ENCODE peak calls at places on chromosomes 1 and 21, in five cellular contexts. One of them, this sample, is unnamed.

GRCh38 chr1:192639607-192640368 is 3.8 kb downstream of the RGS13 start:
- DNase-seq in H54: peak
- DNase-seq in NB4: peak
- DNase-seq in uterus: no peak
- DNase-seq in A549: peak
- DNase-seq in this sample: no peak

GRCh38 chr1:67836769-67837168 is 3.5 kb upstream of the GNG12 start:
- DNase-seq in H54: no peak
- DNase-seq in NB4: no peak
- DNase-seq in uterus: no peak
- DNase-seq in A549: no peak
- DNase-seq in this sample: no peak

GRCh38 chr1:42943166-42943565 is 15.5 kb downstream of the SLC2A1 start:
- DNase-seq in H54: peak
- DNase-seq in NB4: no peak
- DNase-seq in uterus: no peak
- DNase-seq in A549: no peak
- DNase-seq in this sample: no peak

GRCh38 chr21:14493731-14494130 is 52.4 kb downstream of the SAMSN1 start:
- DNase-seq in H54: no peak
- DNase-seq in NB4: no peak
- DNase-seq in uterus: no peak
- DNase-seq in A549: no peak
- DNase-seq in this sample: no peak

GRCh38 chr1:33823401-33823800 is 40.5 kb upstream of the HMGB4 start:
- DNase-seq in H54: no peak
- DNase-seq in NB4: no peak
- DNase-seq in uterus: no peak
- DNase-seq in A549: no peak
- DNase-seq in this sample: no peak

GRCh38 chr1:226674892-226675719 is 64.0 kb downstream of the ITPKB start:
- DNase-seq in H54: no peak
- DNase-seq in NB4: peak
- DNase-seq in uterus: no peak
- DNase-seq in A549: no peak
- DNase-seq in this sample: no peak

GRCh38 chr1:7684132-7684531 is 87.0 kb upstream of the VAMP3 start:
- DNase-seq in H54: no peak
- DNase-seq in NB4: no peak
- DNase-seq in uterus: no peak
- DNase-seq in A549: no peak
- DNase-seq in this sample: no peak

GRCh38 chr21:45140346-45140940 is 66.1 kb downstream of the ADARB1 start:
- DNase-seq in H54: peak
- DNase-seq in NB4: peak
- DNase-seq in uterus: peak
- DNase-seq in A549: peak
- DNase-seq in this sample: peak

GRCh38 chr21:16239659-16240265 is 510.0 kb downstream of the USP25 start:
- DNase-seq in H54: no peak
- DNase-seq in NB4: no peak
- DNase-seq in uterus: no peak
- DNase-seq in A549: no peak
- DNase-seq in this sample: no peak

GRCh38 chr21:45768011-45768740 is 124.7 kb downstream of the PCBP3 start:
- DNase-seq in H54: no peak
- DNase-seq in NB4: no peak
- DNase-seq in uterus: no peak
- DNase-seq in A549: no peak
- DNase-seq in this sample: no peak

GRCh38 chr1:23911924-23912323 is 1.2 kb downstream of the CNR2 start:
- DNase-seq in H54: no peak
- DNase-seq in NB4: no peak
- DNase-seq in uterus: no peak
- DNase-seq in A549: no peak
- DNase-seq in this sample: no peak

GRCh38 chr1:203143671-203144070 is 16.1 kb downstream of the ADORA1 start:
- DNase-seq in H54: no peak
- DNase-seq in NB4: no peak
- DNase-seq in uterus: no peak
- DNase-seq in A549: no peak
- DNase-seq in this sample: no peak

GRCh38 chr1:110743397-110743796 is 68.7 kb upstream of the KCNA3 start:
- DNase-seq in H54: no peak
- DNase-seq in NB4: no peak
- DNase-seq in uterus: no peak
- DNase-seq in A549: no peak
- DNase-seq in this sample: no peak

GRCh38 chr21:25572895-25573310 is 34.4 kb downstream of the MRPL39 start:
- DNase-seq in H54: no peak
- DNase-seq in NB4: no peak
- DNase-seq in uterus: no peak
- DNase-seq in A549: no peak
- DNase-seq in this sample: no peak

GRCh38 chr1:6519491-6519934 is 28.0 kb upstream of the PLEKHG5 start:
- DNase-seq in H54: no peak
- DNase-seq in NB4: peak
- DNase-seq in uterus: peak
- DNase-seq in A549: no peak
- DNase-seq in this sample: no peak

GRCh38 chr21:32190491-32191144 is 88.2 kb downstream of the MIS18A start:
- DNase-seq in H54: no peak
- DNase-seq in NB4: no peak
- DNase-seq in uterus: no peak
- DNase-seq in A549: no peak
- DNase-seq in this sample: no peak

GRCh38 chr1:92329356-92330129 is 30.7 kb downstream of the RPAP2 start:
- DNase-seq in H54: no peak
- DNase-seq in NB4: no peak
- DNase-seq in uterus: no peak
- DNase-seq in A549: no peak
- DNase-seq in this sample: no peak

GRCh38 chr1:205568469-205569361 is 63.1 kb downstream of the ELK4 start:
- DNase-seq in H54: no peak
- DNase-seq in NB4: no peak
- DNase-seq in uterus: no peak
- DNase-seq in A549: no peak
- DNase-seq in this sample: no peak

GRCh38 chr1:44500181-44501021 is 95.3 kb downstream of the RNF220 start:
- DNase-seq in H54: no peak
- DNase-seq in NB4: no peak
- DNase-seq in uterus: no peak
- DNase-seq in A549: no peak
- DNase-seq in this sample: no peak

GRCh38 chr1:18107671-18108312 is at the start of gene IGSF21:
- DNase-seq in H54: no peak
- DNase-seq in NB4: no peak
- DNase-seq in uterus: no peak
- DNase-seq in A549: no peak
- DNase-seq in this sample: no peak

GRCh38 chr1:26016944-26017545 is 4.5 kb upstream of the EXTL1 start:
- DNase-seq in H54: no peak
- DNase-seq in NB4: peak
- DNase-seq in uterus: no peak
- DNase-seq in A549: no peak
- DNase-seq in this sample: no peak

DNA sequence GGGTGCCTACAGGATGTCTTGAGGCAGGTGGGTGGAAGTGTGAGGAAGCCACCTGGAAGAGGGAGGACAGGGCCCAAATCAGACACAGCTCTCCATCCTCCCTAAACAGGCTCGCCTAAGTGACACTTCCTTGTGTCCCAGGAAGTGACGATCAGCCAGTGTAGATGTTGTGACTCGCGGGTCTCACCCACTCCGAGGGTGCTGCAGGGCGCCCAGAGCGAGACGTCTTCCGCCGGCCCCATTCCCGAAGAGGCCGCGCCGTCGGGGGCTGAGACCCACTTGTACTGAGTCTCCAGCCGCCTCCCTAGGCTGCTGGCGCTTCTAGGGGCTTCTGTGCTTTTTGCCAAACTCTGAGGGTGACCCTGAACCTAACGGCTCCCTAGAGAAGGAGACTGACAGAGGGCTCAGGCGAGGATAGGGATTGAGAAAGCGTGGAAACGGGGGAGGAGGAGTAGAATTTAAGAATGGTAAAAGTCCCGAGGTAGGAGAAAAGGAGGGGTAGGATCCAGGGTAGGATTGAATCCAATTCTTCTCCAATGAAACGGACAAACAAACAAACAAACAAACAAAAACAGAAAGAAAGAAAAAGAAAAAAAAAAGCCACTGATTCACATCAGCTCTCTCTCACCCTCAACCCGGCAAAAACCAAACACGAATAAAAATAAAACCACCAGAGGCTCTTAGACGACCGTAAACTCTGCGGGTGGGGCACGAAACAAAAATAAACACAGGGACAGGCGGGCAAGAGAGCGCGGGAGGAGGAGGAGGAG is 472 bp upstream of the MARK1 start:
- DNase-seq in H54: no peak
- DNase-seq in NB4: no peak
- DNase-seq in uterus: peak
- DNase-seq in A549: no peak
- DNase-seq in this sample: no peak
- TF ChIP-seq POLR2A in H54: peak
- TF ChIP-seq POLR2A in NB4: no peak
- TF ChIP-seq POLR2A in uterus: peak
- TF ChIP-seq POLR2A in A549: no peak
- TF ChIP-seq POLR2A in this sample: no peak

GRCh38 chr1:119752592-119752991 is 16.1 kb downstream of the HMGCS2 start:
- DNase-seq in H54: no peak
- DNase-seq in NB4: no peak
- DNase-seq in uterus: no peak
- DNase-seq in A549: no peak
- DNase-seq in this sample: no peak
- TF ChIP-seq POLR2A in H54: no peak
- TF ChIP-seq POLR2A in NB4: no peak
- TF ChIP-seq POLR2A in uterus: no peak
- TF ChIP-seq POLR2A in A549: no peak
- TF ChIP-seq POLR2A in this sample: no peak

DNA sequence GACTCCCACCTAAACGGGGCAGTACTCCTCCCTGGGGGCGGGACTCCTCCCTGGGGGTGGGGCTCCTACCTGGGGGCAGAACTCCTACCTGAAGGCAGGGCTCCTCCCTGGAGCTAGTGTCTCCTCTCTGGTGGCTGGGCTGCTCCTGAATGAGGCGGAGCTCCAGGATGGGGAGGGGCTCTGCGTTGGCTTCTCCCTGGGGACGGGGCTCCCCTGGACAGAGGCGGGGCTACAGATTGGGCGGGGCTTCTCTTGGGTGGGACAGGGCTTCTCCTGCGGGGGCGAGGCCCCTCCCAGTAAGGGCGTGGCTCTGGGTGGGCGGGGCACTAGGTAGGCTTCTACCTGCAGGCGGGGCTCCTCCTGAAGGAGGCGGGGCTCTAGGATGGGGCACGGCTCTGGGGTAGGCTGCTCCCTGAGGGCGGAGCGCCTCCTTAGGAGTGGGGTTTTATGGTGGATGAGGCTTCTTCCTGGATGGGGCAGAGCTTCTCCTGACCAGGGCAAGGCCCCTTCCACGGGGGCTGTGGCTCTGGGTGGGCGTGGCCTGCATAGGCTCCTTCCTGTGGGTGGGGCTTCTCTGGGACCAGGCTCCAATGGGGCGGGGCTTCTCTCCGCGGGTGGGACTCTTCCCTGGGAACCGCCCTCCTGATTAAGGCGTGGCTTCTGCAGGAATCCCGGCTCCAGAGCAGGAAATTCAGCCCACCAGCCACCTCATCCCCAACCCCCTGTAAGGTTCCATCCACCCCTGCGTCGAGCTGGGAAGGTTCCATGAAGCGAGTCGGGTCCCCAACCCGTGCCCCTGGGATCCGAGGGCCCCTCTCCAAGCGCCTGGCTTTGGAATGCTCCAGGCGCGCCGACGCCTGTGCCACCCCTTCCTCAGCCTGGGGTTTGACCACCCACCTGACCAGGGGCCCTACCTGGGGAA is 22.7 kb upstream of the ARF1 start:
- DNase-seq in H54: no peak
- DNase-seq in NB4: no peak
- DNase-seq in uterus: peak
- DNase-seq in A549: peak
- DNase-seq in this sample: peak
- TF ChIP-seq POLR2A in H54: no peak
- TF ChIP-seq POLR2A in NB4: no peak
- TF ChIP-seq POLR2A in uterus: no peak
- TF ChIP-seq POLR2A in A549: peak
- TF ChIP-seq POLR2A in this sample: no peak

GRCh38 chr1:39955547-39956539 is 898 bp downstream of the MFSD2A start:
- DNase-seq in H54: peak
- DNase-seq in NB4: peak
- DNase-seq in uterus: no peak
- DNase-seq in A549: peak
- DNase-seq in this sample: no peak
- TF ChIP-seq POLR2A in H54: no peak
- TF ChIP-seq POLR2A in NB4: no peak
- TF ChIP-seq POLR2A in uterus: no peak
- TF ChIP-seq POLR2A in A549: no peak
- TF ChIP-seq POLR2A in this sample: no peak

DNA sequence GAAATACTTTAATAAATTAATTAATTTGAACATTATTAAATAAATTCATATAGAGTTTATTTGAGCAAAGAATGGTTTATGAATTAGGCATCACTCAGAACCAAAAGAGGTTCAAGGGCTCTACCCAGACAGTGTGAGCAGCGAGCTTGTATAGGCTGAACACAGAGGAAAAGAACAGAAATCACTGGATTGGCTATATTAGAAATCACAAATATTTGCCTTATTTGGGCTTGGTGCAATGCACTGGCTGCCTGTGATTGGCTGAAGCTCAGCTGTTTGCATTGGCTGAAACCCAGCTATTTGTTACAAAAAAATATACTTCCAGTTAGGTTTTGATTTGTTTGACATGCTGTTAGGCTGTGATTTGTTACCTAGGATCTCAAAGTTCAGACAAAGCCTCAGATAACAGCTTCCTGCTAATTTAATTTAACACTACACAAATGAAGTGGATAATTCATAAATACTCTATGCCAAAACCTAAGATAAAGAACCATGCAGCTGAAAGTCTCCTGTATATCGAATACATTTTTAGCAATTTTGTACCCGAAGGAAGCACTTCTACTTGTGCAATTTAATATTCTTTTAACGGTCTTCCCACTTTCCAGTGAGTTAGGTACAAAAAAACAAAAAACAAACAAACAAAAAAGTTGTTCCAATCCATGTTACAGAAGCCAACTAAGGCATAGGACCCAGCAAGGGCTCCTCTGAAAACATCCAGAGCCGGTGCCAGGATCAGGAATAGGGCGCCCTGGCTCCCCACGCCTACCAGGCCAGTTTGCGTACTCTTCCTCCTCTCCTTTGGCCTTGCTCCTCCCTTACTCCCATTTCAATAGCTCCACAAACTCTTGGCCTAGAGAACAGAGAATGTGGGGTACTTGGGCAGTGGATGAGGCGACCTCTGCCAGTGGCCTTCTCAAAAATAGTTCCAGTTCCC is 179.1 kb downstream of the DUSP10 start:
- DNase-seq in H54: no peak
- DNase-seq in NB4: no peak
- DNase-seq in uterus: no peak
- DNase-seq in A549: no peak
- DNase-seq in this sample: no peak
- TF ChIP-seq POLR2A in H54: no peak
- TF ChIP-seq POLR2A in NB4: no peak
- TF ChIP-seq POLR2A in uterus: no peak
- TF ChIP-seq POLR2A in A549: no peak
- TF ChIP-seq POLR2A in this sample: no peak

This sample was measured in erythroblast.